ENCODE peak calls at places on chromosomes 11 and 22, in eight cellular contexts. O, S, V, B, D, P, T and X are unnamed samples.

GRCh38 chr11:134032501-134033091 is 36.3 kb upstream of the JAM3 start:
- DNase-seq in S (no peak), V (no peak), D (no peak), P (no peak), O (no peak), T (no peak), B (no peak), X (no peak)

GRCh38 chr22:17945851-17946690 is 78.3 kb downstream of the MICAL3 start:
- DNase-seq in B (no peak), T (no peak), D (no peak), O (no peak), P (no peak), S (no peak), V (no peak), X (no peak)

GRCh38 chr22:37768273-37768672 is 39.5 kb upstream of the GCAT start:
- DNase-seq in S (no peak), T (no peak), P (no peak), B (no peak), O (no peak), V (no peak), D (no peak), X (no peak)

GRCh38 chr22:24315367-24315781 is 44.7 kb downstream of the SPECC1L start:
- DNase-seq in S (no peak), D (no peak), T (no peak), P (no peak), B (no peak), V (no peak), O (peak), X (no peak)

GRCh38 chr11:94968334-94968958 is 4.9 kb downstream of the CWC15 start:
- DNase-seq in B (no peak), P (no peak), O (peak), S (peak), V (no peak), D (no peak), T (no peak), X (no peak)

GRCh38 chr11:71438650-71439049 is 9.5 kb downstream of the DHCR7 start:
- DNase-seq in O (no peak), D (no peak), S (no peak), P (no peak), T (no peak), V (no peak), B (no peak), X (no peak)

GRCh38 chr11:65132988-65133700 is 1.2 kb downstream of the SYVN1 start:
- DNase-seq in B (no peak), D (peak), V (no peak), O (no peak), T (no peak), P (no peak), S (peak), X (no peak)

GRCh38 chr22:30127749-30128166 is 47.5 kb downstream of the HORMAD2 start:
- DNase-seq in B (no peak), P (no peak), S (peak), T (no peak), V (no peak), O (peak), D (no peak), X (no peak)

GRCh38 chr11:32184057-32185055 is 93.5 kb downstream of the RCN1 start:
- DNase-seq in B (no peak), O (no peak), P (no peak), D (no peak), T (no peak), S (no peak), V (no peak), X (no peak)

GRCh38 chr11:95923441-95923729 is 522 bp downstream of the MTMR2 start:
- DNase-seq in S (no peak), D (no peak), P (no peak), T (no peak), O (no peak), V (no peak), B (no peak), X (no peak)

GRCh38 chr11:110778351-110778750 is 66.1 kb upstream of the ARHGAP20 start:
- DNase-seq in D (no peak), V (no peak), O (peak), P (no peak), B (no peak), T (no peak), S (no peak), X (no peak)

GRCh38 chr11:71294846-71295600 is 42.6 kb upstream of the SHANK2 start:
- DNase-seq in S (no peak), O (no peak), V (no peak), D (no peak), P (no peak), T (no peak), B (peak), X (no peak)

GRCh38 chr11:61834278-61835004 is 6.3 kb downstream of the FADS2 start:
- DNase-seq in P (no peak), T (no peak), O (peak), V (no peak), B (peak), S (peak), D (peak), X (peak)

GRCh38 chr11:81907996-81908395 is 825.7 kb downstream of the FAM181B start:
- DNase-seq in T (no peak), P (no peak), B (no peak), D (no peak), S (no peak), V (no peak), O (no peak), X (no peak)

GRCh38 chr11:79768343-79768742 is 327.5 kb upstream of the TENM4 start:
- DNase-seq in D (no peak), P (no peak), B (no peak), S (no peak), V (no peak), T (no peak), O (no peak), X (no peak)

GRCh38 chr11:7548659-7549283 is 35.0 kb downstream of the PPFIBP2 start:
- DNase-seq in S (no peak), O (no peak), D (no peak), B (no peak), V (no peak), T (no peak), P (no peak), X (no peak)

GRCh38 chr22:44538518-44539315 is 40.7 kb upstream of the RTL6 start:
- DNase-seq in S (no peak), B (no peak), V (no peak), P (no peak), T (no peak), O (no peak), D (no peak), X (no peak)

GRCh38 chr11:82790723-82791487 is 57.2 kb upstream of the FAM181B start:
- DNase-seq in P (no peak), T (no peak), O (no peak), S (no peak), V (no peak), B (no peak), D (peak), X (no peak)

GRCh38 chr11:7575841-7576451 is 62.1 kb downstream of the PPFIBP2 start:
- DNase-seq in D (no peak), B (no peak), V (no peak), O (no peak), T (no peak), P (no peak), S (peak), X (no peak)

GRCh38 chr11:85182437-85183109 is 444.6 kb downstream of the DLG2 start:
- DNase-seq in V (no peak), P (no peak), T (no peak), D (no peak), B (no peak), S (peak), O (peak), X (no peak)

GRCh38 chr11:70661763-70662501 is 263.6 kb downstream of the CTTN start:
- DNase-seq in T (no peak), V (no peak), S (peak), B (no peak), P (no peak), D (no peak), O (peak), X (no peak)

GRCh38 chr11:70398834-70399680 is 728 bp downstream of the CTTN start:
- DNase-seq in O (no peak), T (no peak), V (no peak), P (no peak), S (no peak), D (peak), B (no peak), X (no peak)

GRCh38 chr11:128837627-128838026 is 29.5 kb downstream of the KCNJ1 start:
- DNase-seq in B (peak), O (no peak), T (no peak), S (no peak), P (no peak), V (no peak), D (no peak), X (no peak)

GRCh38 chr11:62005231-62005661 is 37.8 kb upstream of the FTH1 start:
- DNase-seq in O (no peak), P (peak), S (peak), D (no peak), T (no peak), B (no peak), V (no peak), X (no peak)

GRCh38 chr11:19367051-19367709 is 126.4 kb upstream of the E2F8 start:
- DNase-seq in D (no peak), O (peak), P (no peak), V (no peak), T (no peak), S (peak), B (peak), X (no peak)

GRCh38 chr22:48754611-48755331 is 1072.9 kb downstream of the BRD1 start:
- DNase-seq in P (no peak), B (peak), T (no peak), S (no peak), D (no peak), V (no peak), O (no peak), X (no peak)

GRCh38 chr11:120310875-120311274 is 14.2 kb upstream of the TLCD5 start:
- DNase-seq in D (no peak), V (no peak), T (no peak), S (no peak), O (no peak), B (no peak), P (no peak), X (no peak)

GRCh38 chr11:7905961-7906429 is 25.1 kb downstream of the OR10A6 start:
- DNase-seq in S (no peak), P (no peak), B (no peak), D (no peak), O (no peak), T (no peak), V (no peak), X (no peak)

GRCh38 chr11:34495724-34496377 is 17.7 kb downstream of the ELF5 start:
- DNase-seq in S (no peak), D (no peak), T (no peak), V (no peak), P (no peak), O (no peak), B (no peak), X (no peak)

GRCh38 chr22:49636214-49636613 is 191.5 kb downstream of the BRD1 start:
- DNase-seq in B (no peak), S (no peak), D (no peak), V (no peak), O (no peak), P (no peak), T (no peak), X (no peak)

GRCh38 chr22:22358136-22358535 is 113.5 kb downstream of the VPREB1 start:
- DNase-seq in D (no peak), B (no peak), O (no peak), S (no peak), P (no peak), V (no peak), T (no peak), X (no peak)
- H3K4me3 ChIP-seq in D (no peak), B (no peak), O (no peak), S (no peak), P (no peak), V (no peak), T (no peak), X (no peak)

GRCh38 chr11:124075841-124076571 is 34.9 kb upstream of the OR10G7 start:
- DNase-seq in P (no peak), O (no peak), V (no peak), T (no peak), D (no peak), B (no peak), S (peak), X (peak)
- H3K4me3 ChIP-seq in P (peak), O (peak), V (no peak), T (peak), D (no peak), B (peak), S (peak), X (peak)

DNA sequence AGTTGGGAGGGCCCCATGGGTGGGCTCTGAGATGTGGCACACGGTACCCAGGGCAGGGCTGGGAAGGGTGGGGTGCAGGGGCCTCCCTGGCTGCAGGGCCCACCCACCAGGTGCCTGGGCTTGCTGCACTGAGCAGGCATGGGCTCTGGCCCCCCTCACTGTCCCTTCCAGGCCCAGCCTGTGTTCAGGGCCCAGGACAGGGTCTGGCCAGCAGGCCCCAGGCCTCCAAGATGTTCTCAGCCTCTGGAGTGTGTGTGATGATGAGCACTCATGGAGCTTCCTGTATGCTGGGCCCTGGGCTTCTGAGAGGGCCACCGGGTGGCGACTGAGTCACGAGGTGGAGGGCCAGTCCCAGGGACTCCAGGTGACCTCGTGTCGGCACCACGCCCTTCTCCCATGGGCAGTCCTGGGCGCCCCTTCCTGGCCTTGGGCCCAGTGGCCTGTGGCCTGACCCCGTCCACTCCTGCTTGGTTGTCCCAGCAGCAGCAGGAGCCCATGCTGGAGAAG is 55.9 kb upstream of the CCDC188 start:
- DNase-seq in S (no peak), O (peak), V (no peak), B (no peak), D (no peak), T (no peak), P (no peak), X (no peak)
- H3K4me3 ChIP-seq in S (peak), O (peak), V (peak), B (peak), D (peak), T (peak), P (peak), X (peak)

GRCh38 chr11:69350040-69350439 is 56.1 kb downstream of the MYEOV start:
- DNase-seq in S (no peak), T (no peak), D (no peak), B (no peak), V (no peak), O (no peak), P (no peak), X (no peak)
- H3K4me3 ChIP-seq in S (no peak), T (no peak), D (no peak), B (no peak), V (no peak), O (no peak), P (no peak), X (no peak)

GRCh38 chr11:69050592-69051380 is 2.1 kb downstream of the TPCN2 start:
- DNase-seq in O (no peak), D (no peak), S (no peak), B (no peak), T (no peak), P (no peak), V (no peak), X (no peak)
- H3K4me3 ChIP-seq in O (no peak), D (no peak), S (no peak), B (no peak), T (no peak), P (no peak), V (no peak), X (no peak)